ENCODE peak calls at places on chromosomes 6 and 20, in seven cellular contexts. L is right lobe of liver, F is fibroblast of lung, I is left lung, M is cardiac muscle cell, P is tibial nerve, K is body of pancreas. V is an unnamed sample.

GRCh38 chr6:25959890-25960531 is 2.6 kb upstream of the TRIM38 start:
- DNase-seq in L (no peak), F (peak; percentile 25), I (no peak), M (no peak), P (no peak), K (no peak), V (peak; percentile 15)

GRCh38 chr20:48080583-48080982 is 295.3 kb upstream of the SULF2 start:
- DNase-seq in L (no peak), F (no peak), I (no peak), M (no peak), P (no peak), K (no peak), V (no peak)

GRCh38 chr6:11358904-11359840 is 126.7 kb upstream of the NEDD9 start:
- DNase-seq in L (no peak), F (no peak), I (no peak), M (no peak), P (no peak), K (no peak), V (no peak)

GRCh38 chr6:155069543-155069942 is 74.4 kb downstream of the TIAM2 start:
- DNase-seq in L (no peak), F (no peak), I (no peak), M (no peak), P (no peak), K (no peak), V (no peak)

GRCh38 chr6:169263836-169264608 is 10.4 kb upstream of the THBS2 start:
- DNase-seq in L (no peak), F (peak; percentile 72), I (no peak), M (no peak), P (no peak), K (peak; percentile 66), V (peak; percentile 55)

GRCh38 chr20:62389601-62390087 is 2.7 kb downstream of the RPS21 start:
- DNase-seq in L (no peak), F (no peak), I (no peak), M (no peak), P (no peak), K (no peak), V (no peak)

GRCh38 chr6:35557239-35557638 is 44.5 kb upstream of the TULP1 start:
- DNase-seq in L (no peak), F (no peak), I (peak; percentile 54), M (no peak), P (no peak), K (no peak), V (no peak)

GRCh38 chr6:53919881-53920360 is 125.1 kb downstream of the LRRC1 start:
- DNase-seq in L (no peak), F (no peak), I (no peak), M (no peak), P (no peak), K (no peak), V (no peak)

GRCh38 chr6:6515691-6516607 is 72.6 kb upstream of the LY86 start:
- DNase-seq in L (no peak), F (no peak), I (no peak), M (no peak), P (no peak), K (no peak), V (no peak)

GRCh38 chr20:62805365-62805710 is 703 bp downstream of the OGFR start:
- DNase-seq in L (no peak), F (no peak), I (no peak), M (peak; percentile 57), P (no peak), K (no peak), V (no peak)

GRCh38 chr20:53284141-53285055 is 309.2 kb downstream of the ZNF217 start:
- DNase-seq in L (no peak), F (no peak), I (no peak), M (no peak), P (no peak), K (no peak), V (no peak)
- H3K4me3 ChIP-seq in L (no peak overlapping the region), F (no peak overlapping the region), I (no peak overlapping the region), M (no peak overlapping the region), P (no peak overlapping the region), K (no peak overlapping the region), V (no peak overlapping the region)

DNA sequence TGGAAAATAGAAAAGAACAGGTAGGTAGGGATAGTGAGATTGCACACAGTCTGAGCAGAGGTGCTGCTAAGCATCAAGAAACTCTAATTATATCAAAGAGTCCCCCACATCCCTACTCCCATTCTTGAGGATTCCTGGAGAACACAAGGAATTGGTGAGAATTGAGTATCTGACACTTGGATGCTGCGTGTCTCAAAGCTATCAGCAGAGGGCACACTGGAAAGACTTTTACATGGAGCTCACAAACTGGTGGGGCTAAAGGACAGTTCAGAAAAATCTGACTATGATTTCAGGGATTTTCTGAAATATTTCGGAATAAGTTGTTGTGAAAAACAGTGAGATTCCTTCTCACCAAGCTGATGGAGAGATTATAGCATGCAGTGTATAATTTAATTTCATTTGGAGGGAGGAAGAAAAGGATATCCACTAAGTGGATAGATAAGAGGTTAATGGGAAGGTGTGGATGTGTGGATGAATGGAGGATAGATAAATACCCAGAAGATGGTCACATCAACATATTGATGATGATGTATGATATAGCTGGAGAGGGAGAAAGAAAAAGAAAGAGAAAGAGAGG is 215.4 kb upstream of the DEFB112 start:
- DNase-seq in L (no peak), F (peak; percentile 38), I (no peak), M (peak; percentile 49), P (no peak), K (no peak), V (no peak)
- TF ChIP-seq CTCF in L (peak; percentile 27), F (no peak), I (no peak), M (no peak), P (no peak), K (no peak), V (no peak)

DNA sequence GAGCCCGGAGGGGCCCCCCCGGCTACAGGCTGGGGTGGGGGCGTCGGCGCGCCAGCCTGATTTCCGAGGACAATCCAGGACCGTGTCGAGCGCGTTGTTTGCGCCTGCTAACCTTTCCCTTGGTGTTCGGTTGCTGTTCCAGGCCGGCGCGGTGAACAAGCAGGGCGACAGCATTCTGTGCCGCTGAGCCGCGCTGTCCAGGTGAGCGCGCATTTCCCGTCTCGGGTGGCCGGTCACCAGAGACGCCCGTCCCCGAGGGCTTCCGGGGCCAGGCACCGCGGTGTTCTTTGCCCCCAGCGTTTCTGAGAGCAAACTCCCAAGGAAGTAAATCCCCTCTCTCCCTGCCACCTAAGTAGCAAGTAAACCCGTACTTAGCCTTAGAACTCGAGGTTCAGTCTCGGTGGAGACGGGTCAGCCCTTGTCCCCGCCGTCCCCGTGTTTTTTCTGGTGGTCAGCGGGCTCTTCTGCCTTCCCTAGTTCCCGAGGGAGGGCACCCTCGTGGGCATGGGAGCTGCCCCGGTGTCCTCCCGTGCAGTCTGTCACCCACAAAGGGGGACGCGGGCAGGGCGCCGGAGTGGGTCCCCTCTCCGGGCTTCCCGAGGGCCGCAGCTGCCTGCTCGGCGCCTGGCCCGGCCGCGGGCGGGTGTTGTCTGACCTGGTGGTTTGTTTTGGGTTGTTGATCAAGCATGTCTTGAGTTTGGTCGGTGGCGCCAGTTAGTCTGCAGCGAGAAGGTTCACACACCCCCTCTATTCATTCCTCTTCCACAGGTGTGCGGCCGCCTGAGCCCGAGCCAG is 1.5 kb downstream of the ID4 start:
- DNase-seq in L (no peak), F (peak; percentile 12), I (peak; percentile 64), M (peak; percentile 53), P (no peak), K (peak; percentile 58), V (peak; percentile 29)
- H3K4me3 ChIP-seq in L (peak overlapping the region; percentile 48), F (peak overlapping the region; percentile 36), I (peak overlapping the region; percentile 56), M (peak overlapping the region; percentile 100), P (peak overlapping the region; percentile 89), K (peak overlapping the region; percentile 70), V (peak overlapping the region; percentile 64)

GRCh38 chr6:167838207-167838748 is 11.6 kb downstream of the AFDN start:
- DNase-seq in L (no peak), F (no peak), I (no peak), M (no peak), P (no peak), K (no peak), V (no peak)

GRCh38 chr6:167839343-167839742 is 12.6 kb downstream of the AFDN start:
- DNase-seq in L (no peak), F (no peak), I (no peak), M (no peak), P (no peak), K (no peak), V (no peak)

GRCh38 chr6:167839755-167840154 is 13.0 kb downstream of the AFDN start:
- DNase-seq in L (no peak), F (no peak), I (no peak), M (no peak), P (no peak), K (no peak), V (no peak)

GRCh38 chr6:167835260-167835659 is 8.5 kb downstream of the AFDN start:
- DNase-seq in L (no peak), F (no peak), I (no peak), M (no peak), P (no peak), K (no peak), V (no peak)

DNA sequence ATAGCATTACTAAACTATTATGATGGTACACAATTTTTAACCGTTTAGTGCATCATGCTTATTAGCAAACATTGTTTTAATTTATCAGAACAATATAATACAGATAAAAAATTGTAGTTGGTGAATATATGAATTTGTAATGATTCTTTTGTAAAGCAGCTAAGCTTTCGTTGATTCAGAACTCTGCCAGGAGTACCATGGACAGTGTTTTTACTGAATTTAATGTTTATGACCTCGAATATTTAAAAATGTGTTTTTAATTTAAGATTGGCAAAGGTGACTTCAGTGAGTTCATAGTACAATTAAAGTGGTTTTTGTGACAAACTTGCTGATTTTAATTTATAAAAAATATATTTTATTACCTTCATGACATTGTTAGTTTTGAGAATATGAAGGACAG is 10.0 kb downstream of the AFDN start:
- DNase-seq in L (no peak), F (peak; percentile 23), I (no peak), M (no peak), P (no peak), K (no peak), V (no peak)
- TF ChIP-seq CTCF in L (no peak), F (no peak), I (no peak), M (no peak), P (no peak), K (no peak), V (no peak)